ENCODE peak calls at places on chromosomes 6 and 20, in four cellular contexts. G is stomach, N is transverse colon, K is spleen. A is an unnamed sample.

GRCh38 chr6:15551798-15552197 is 111.0 kb downstream of the DTNBP1 start:
- DNase-seq in G (no peak), N (no peak), K (peak; percentile 83), A (no peak)

GRCh38 chr6:38755874-38756273 is 40.8 kb downstream of the DNAH8 start:
- DNase-seq in G (no peak), N (no peak), K (no peak), A (no peak)

GRCh38 chr20:5642155-5642981 is 107.8 kb upstream of the SHLD1 start:
- DNase-seq in G (no peak), N (peak; percentile 42), K (no peak), A (no peak)

GRCh38 chr6:129331450-129332138 is 378.4 kb downstream of the ARHGAP18 start:
- DNase-seq in G (no peak), N (no peak), K (no peak), A (no peak)

GRCh38 chr6:30041221-30041620 is 19.8 kb upstream of the POLR1H start:
- DNase-seq in G (no peak), N (no peak), K (no peak), A (no peak)

GRCh38 chr6:7615611-7616383 is 25.8 kb downstream of the SNRNP48 start:
- DNase-seq in G (peak; percentile 38), N (peak; percentile 33), K (no peak), A (no peak)

GRCh38 chr6:36714511-36714910 is 16.9 kb downstream of the RAB44 start:
- DNase-seq in G (no peak), N (no peak), K (peak; percentile 48), A (no peak)

GRCh38 chr6:25038992-25039391 is 103.2 kb upstream of the RIPOR2 start:
- DNase-seq in G (no peak), N (no peak), K (no peak), A (no peak)

GRCh38 chr6:71403422-71404134 is 115.0 kb downstream of the OGFRL1 start:
- DNase-seq in G (no peak), N (no peak), K (no peak), A (no peak)

GRCh38 chr6:170224694-170225660 is 65.9 kb downstream of the DLL1 start:
- DNase-seq in G (peak; percentile 81), N (no peak), K (peak; percentile 75), A (no peak)

GRCh38 chr6:23600118-23600517 is 525.9 kb upstream of the NRSN1 start:
- DNase-seq in G (no peak), N (no peak), K (no peak), A (no peak)

GRCh38 chr20:32535953-32536823 is 48.9 kb downstream of the NOL4L start:
- DNase-seq in G (peak; percentile 72), N (peak; percentile 85), K (peak; percentile 94), A (no peak)

GRCh38 chr20:47358052-47358671 is 1.7 kb upstream of the ZMYND8 start:
- DNase-seq in G (no peak), N (no peak), K (no peak), A (no peak)

GRCh38 chr6:10505529-10505928 is 15.6 kb upstream of the GCNT2 start:
- DNase-seq in G (no peak), N (no peak), K (no peak), A (no peak)

GRCh38 chr20:42494290-42494689 is 695.4 kb downstream of the PTPRT start:
- DNase-seq in G (no peak), N (no peak), K (no peak), A (no peak)

GRCh38 chr6:73566954-73567591 is 46.2 kb upstream of the EEF1A1 start:
- DNase-seq in G (peak; percentile 84), N (peak; percentile 86), K (no peak), A (peak; percentile 92)

GRCh38 chr6:149228276-149228962 is 89.1 kb upstream of the TAB2 start:
- DNase-seq in G (no peak), N (no peak), K (no peak), A (no peak)

GRCh38 chr20:47886454-47887041 is 101.3 kb upstream of the SULF2 start:
- DNase-seq in G (no peak), N (no peak), K (no peak), A (no peak)

GRCh38 chr20:18705906-18706305 is 107.7 kb upstream of the SCP2D1 start:
- DNase-seq in G (no peak), N (no peak), K (no peak), A (no peak)

GRCh38 chr6:106255306-106255705 is 70.3 kb downstream of the ATG5 start:
- DNase-seq in G (no peak), N (no peak), K (no peak), A (no peak)

GRCh38 chr6:106258726-106259125 is 66.8 kb downstream of the ATG5 start:
- DNase-seq in G (no peak), N (no peak), K (no peak), A (no peak)

GRCh38 chr6:106254636-106255035 is 70.9 kb downstream of the ATG5 start:
- DNase-seq in G (no peak), N (no peak), K (no peak), A (no peak)

GRCh38 chr6:106257195-106257594 is 68.4 kb downstream of the ATG5 start:
- DNase-seq in G (no peak), N (no peak), K (no peak), A (no peak)

GRCh38 chr6:106256201-106256968 is 69.2 kb downstream of the ATG5 start:
- DNase-seq in G (no peak), N (no peak), K (no peak), A (no peak)
- TF ChIP-seq POLR2AphosphoS5 in G (no peak), N (no peak), K (no peak), A (no peak)

GRCh38 chr6:155388546-155388945 is 67.1 kb downstream of the NOX3 start:
- DNase-seq in G (no peak), N (no peak), K (no peak), A (no peak)
- H3K9me3 ChIP-seq in G (no peaks in the 10 kb centered on the region), N (no peaks in the 10 kb centered on the region), K (no peaks in the 10 kb centered on the region), A (no peaks in the 10 kb centered on the region)

DNA sequence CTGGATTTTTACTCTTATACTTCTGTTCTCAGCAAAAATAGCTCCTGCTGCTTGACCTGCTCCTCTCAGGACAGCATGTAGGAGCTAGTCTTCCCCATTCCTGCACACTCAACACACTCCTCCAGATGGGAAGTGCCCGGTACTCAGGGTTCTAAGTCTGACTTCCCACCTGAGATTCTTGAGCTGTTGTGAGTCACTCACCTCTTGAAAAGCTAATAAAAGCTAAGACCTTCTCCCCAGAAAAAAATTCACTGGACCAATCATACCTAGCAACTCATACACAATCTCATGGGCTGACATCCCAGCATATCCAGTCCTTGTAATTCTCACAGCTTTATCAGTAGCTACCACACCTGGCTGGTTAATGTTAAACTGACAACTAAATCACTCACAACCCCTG is 53.5 kb downstream of the TRPC4AP start:
- DNase-seq in G (peak; percentile 38), N (peak; percentile 71), K (no peak), A (no peak)
- TF ChIP-seq POLR2AphosphoS5 in G (no peak), N (peak; percentile 61), K (no peak), A (no peak)

DNA sequence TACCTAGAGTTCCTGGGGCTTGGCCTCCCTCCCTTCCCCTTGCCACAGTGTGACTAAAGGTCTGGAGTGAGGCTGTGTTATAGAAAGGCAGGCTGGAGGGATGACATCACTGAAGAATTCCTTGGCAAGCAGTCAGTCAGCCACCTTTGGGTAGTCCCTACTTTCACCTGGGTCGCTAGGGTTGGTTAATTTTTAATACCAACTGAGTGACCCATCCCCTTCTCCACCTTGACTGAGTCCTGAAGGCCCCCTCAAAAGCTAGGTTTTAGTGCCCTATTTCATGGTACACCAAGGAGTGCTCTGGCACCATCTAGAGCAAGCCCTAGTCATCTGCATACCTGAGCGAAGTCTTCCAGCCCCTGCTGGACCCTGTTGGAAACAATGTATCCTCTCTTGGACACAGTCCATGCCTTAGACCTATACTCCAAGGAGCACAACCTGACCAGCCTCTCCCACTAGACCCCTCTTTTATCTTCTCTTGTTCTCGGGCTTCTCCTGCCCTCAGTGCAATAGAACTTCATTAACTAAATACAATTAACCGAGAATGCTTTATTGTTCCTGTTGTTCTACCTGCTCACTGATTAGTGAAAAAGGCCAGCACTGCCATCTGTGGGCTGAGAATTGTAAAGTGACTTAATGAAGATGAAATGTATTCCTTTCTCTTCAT is 44.6 kb downstream of the RIN2 start:
- DNase-seq in G (no peak), N (no peak), K (no peak), A (no peak)
- H3K9me3 ChIP-seq in G (no peaks in the 10 kb centered on the region), N (no peaks in the 10 kb centered on the region), K (no peaks in the 10 kb centered on the region), A (no peaks in the 10 kb centered on the region)

GRCh38 chr20:54122189-54122588 is 51.6 kb downstream of the CYP24A1 start:
- DNase-seq in G (no peak), N (no peak), K (no peak), A (no peak)
- TF ChIP-seq POLR2AphosphoS5 in G (no peak), N (no peak), K (no peak), A (no peak)

DNA sequence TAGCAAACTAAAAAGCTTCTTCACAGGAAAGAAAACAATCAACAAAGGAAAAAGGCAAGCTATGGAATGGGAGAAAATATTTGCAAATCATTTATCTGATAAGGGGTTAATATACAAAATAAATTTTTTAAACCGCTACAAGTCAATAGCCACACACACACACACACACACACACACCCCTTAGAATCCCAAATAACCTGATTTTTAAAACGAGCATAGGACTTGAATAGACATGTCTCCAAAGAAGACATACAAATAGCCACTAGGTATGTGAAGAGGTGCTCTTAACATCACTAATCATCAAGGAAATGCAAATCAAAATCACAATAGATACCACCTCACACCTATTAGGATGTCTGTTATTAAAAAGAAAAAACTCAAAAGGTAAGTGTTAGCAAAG is 187.7 kb downstream of the TRIM27 start:
- DNase-seq in G (no peak), N (no peak), K (no peak), A (no peak)
- H3K9me3 ChIP-seq in G (peaks cover 51% of the 10 kb centered on the region), N (no peaks in the 10 kb centered on the region), K (peaks cover 39% of the 10 kb centered on the region), A (peaks cover 29% of the 10 kb centered on the region)

GRCh38 chr6:31814677-31815024 is 432 bp downstream of the HSPA1L start:
- DNase-seq in G (peak; percentile 94), N (peak; percentile 96), K (peak; percentile 91), A (peak; percentile 98)
- TF ChIP-seq POLR2AphosphoS5 in G (peak; percentile 98), N (peak; percentile 90), K (no peak), A (peak; percentile 87)

DNA sequence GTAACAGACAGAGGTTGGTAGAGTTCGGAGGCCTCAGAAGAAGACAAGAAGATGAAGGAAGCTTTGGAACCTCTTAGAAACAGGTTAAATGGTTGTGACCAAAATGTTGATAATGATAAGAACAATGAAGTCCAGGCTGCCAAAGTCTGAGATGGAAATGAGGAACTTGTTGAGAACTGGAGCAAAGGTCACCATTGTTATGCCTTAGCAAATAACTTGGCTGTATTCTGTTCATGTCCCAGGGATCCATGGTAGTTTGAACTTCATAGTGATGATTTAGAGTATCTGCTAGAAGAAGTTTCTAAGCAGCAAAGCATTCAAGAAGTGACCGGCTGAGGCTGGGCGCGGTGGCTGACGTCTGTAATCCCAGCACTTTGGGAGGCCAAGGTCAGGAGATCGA is 11.1 kb upstream of the LSM14B start:
- DNase-seq in G (no peak), N (no peak), K (no peak), A (no peak)
- H3K9me3 ChIP-seq in G (peaks cover 71% of the 10 kb centered on the region), N (peaks cover 50% of the 10 kb centered on the region), K (peaks cover 91% of the 10 kb centered on the region), A (peaks cover 7% of the 10 kb centered on the region)